ENCODE peak calls at places on chromosomes 2 and 18, in four cellular contexts. One of them, this sample, is unnamed.

GRCh38 chr2:238487652-238488346 is 61.1 kb downstream of the ASB1 start:
- DNase-seq in endothelial cell of umbilical vein: no peak
- DNase-seq in GM12865: no peak
- DNase-seq in amniotic stem cell: no peak
- DNase-seq in this sample: no peak

GRCh38 chr2:238379096-238379810 is 47.5 kb upstream of the ASB1 start:
- DNase-seq in amniotic stem cell: no peak
- DNase-seq in GM12865: peak
- DNase-seq in endothelial cell of umbilical vein: peak
- DNase-seq in this sample: no peak

GRCh38 chr2:135800513-135801460 is 36.2 kb downstream of the LCT start:
- DNase-seq in amniotic stem cell: no peak
- DNase-seq in GM12865: no peak
- DNase-seq in endothelial cell of umbilical vein: no peak
- DNase-seq in this sample: no peak

GRCh38 chr2:136029149-136029548 is 43.7 kb upstream of the DARS1 start:
- DNase-seq in endothelial cell of umbilical vein: no peak
- DNase-seq in GM12865: peak
- DNase-seq in amniotic stem cell: no peak
- DNase-seq in this sample: no peak

GRCh38 chr2:137677466-137677865 is 286.8 kb upstream of the HNMT start:
- DNase-seq in endothelial cell of umbilical vein: no peak
- DNase-seq in GM12865: no peak
- DNase-seq in amniotic stem cell: no peak
- DNase-seq in this sample: no peak

GRCh38 chr18:40012931-40013609 is 1942.0 kb upstream of the PIK3C3 start:
- DNase-seq in endothelial cell of umbilical vein: no peak
- DNase-seq in amniotic stem cell: no peak
- DNase-seq in GM12865: no peak
- DNase-seq in this sample: no peak

GRCh38 chr2:6290626-6291025 is 575.1 kb downstream of the CMPK2 start:
- DNase-seq in endothelial cell of umbilical vein: no peak
- DNase-seq in amniotic stem cell: no peak
- DNase-seq in GM12865: no peak
- DNase-seq in this sample: peak

GRCh38 chr2:102424754-102425153 is 1.8 kb downstream of the IL18RAP start:
- DNase-seq in GM12865: peak
- DNase-seq in endothelial cell of umbilical vein: no peak
- DNase-seq in amniotic stem cell: no peak
- DNase-seq in this sample: no peak

GRCh38 chr2:148526509-148527346 is 117.8 kb upstream of the EPC2 start:
- DNase-seq in endothelial cell of umbilical vein: no peak
- DNase-seq in GM12865: no peak
- DNase-seq in amniotic stem cell: no peak
- DNase-seq in this sample: no peak

GRCh38 chr2:105294844-105295481 is 34.6 kb downstream of the TGFBRAP1 start:
- DNase-seq in endothelial cell of umbilical vein: peak
- DNase-seq in GM12865: peak
- DNase-seq in amniotic stem cell: peak
- DNase-seq in this sample: peak

This sample was measured in retina.